ENCODE peak calls at places on chromosomes 2 and 18, in four cellular contexts. One of them, this sample, is unnamed.

GRCh38 chr2:64101141-64101591 is 43.1 kb downstream of the PELI1 start:
- DNase-seq in neural progenitor cell: no peak
- DNase-seq in IMR-90: peak; percentile 63
- DNase-seq in A549: no peak
- DNase-seq in this sample: peak; percentile 61

GRCh38 chr18:61850756-61851155 is 42.1 kb downstream of the RNF152 start:
- DNase-seq in neural progenitor cell: no peak
- DNase-seq in IMR-90: no peak
- DNase-seq in A549: no peak
- DNase-seq in this sample: no peak

GRCh38 chr2:29477186-29477585 is 362.0 kb downstream of the CLIP4 start:
- DNase-seq in neural progenitor cell: no peak
- DNase-seq in IMR-90: no peak
- DNase-seq in A549: no peak
- DNase-seq in this sample: peak; percentile 24

GRCh38 chr18:22822024-22822423 is 111.1 kb upstream of the RBBP8 start:
- DNase-seq in neural progenitor cell: peak; percentile 58
- DNase-seq in IMR-90: peak; percentile 78
- DNase-seq in A549: no peak
- DNase-seq in this sample: peak; percentile 71

GRCh38 chr2:171894612-171894947 is 536 bp upstream of the SLC25A12 start:
- DNase-seq in neural progenitor cell: no peak
- DNase-seq in IMR-90: no peak
- DNase-seq in A549: no peak
- DNase-seq in this sample: no peak

GRCh38 chr2:26144953-26145680 is 27.8 kb upstream of the GAREM2 start:
- DNase-seq in neural progenitor cell: peak; percentile 81
- DNase-seq in IMR-90: peak; percentile 55
- DNase-seq in A549: peak; percentile 77
- DNase-seq in this sample: peak; percentile 49

GRCh38 chr2:212863185-212863588 is 288.2 kb downstream of the IKZF2 start:
- DNase-seq in neural progenitor cell: peak; percentile 71
- DNase-seq in IMR-90: no peak
- DNase-seq in A549: no peak
- DNase-seq in this sample: no peak

GRCh38 chr2:109378682-109379081 is 235.1 kb downstream of the SEPTIN10 start:
- DNase-seq in neural progenitor cell: no peak
- DNase-seq in IMR-90: peak; percentile 30
- DNase-seq in A549: no peak
- DNase-seq in this sample: no peak

GRCh38 chr2:171529914-171530313 is 7.6 kb downstream of the CYBRD1 start:
- DNase-seq in neural progenitor cell: no peak
- DNase-seq in IMR-90: no peak
- DNase-seq in A549: peak; percentile 8
- DNase-seq in this sample: no peak

GRCh38 chr2:118185210-118186109 is 97.2 kb downstream of the INSIG2 start:
- DNase-seq in neural progenitor cell: peak; percentile 77
- DNase-seq in IMR-90: peak; percentile 20
- DNase-seq in A549: peak; percentile 46
- DNase-seq in this sample: peak; percentile 45

GRCh38 chr18:3585656-3586509 is 135.9 kb downstream of the TGIF1 start:
- DNase-seq in neural progenitor cell: peak; percentile 90
- DNase-seq in IMR-90: peak; percentile 78
- DNase-seq in A549: peak; percentile 64
- DNase-seq in this sample: peak; percentile 83

GRCh38 chr2:2256011-2256410 is 75.1 kb downstream of the MYT1L start:
- DNase-seq in neural progenitor cell: no peak
- DNase-seq in IMR-90: no peak
- DNase-seq in A549: no peak
- DNase-seq in this sample: no peak

GRCh38 chr2:46075848-46076247 is 221.4 kb upstream of the EPAS1 start:
- DNase-seq in neural progenitor cell: no peak
- DNase-seq in IMR-90: no peak
- DNase-seq in A549: no peak
- DNase-seq in this sample: no peak

GRCh38 chr2:201260302-201260800 is at the start of gene CASP8:
- DNase-seq in neural progenitor cell: no peak
- DNase-seq in IMR-90: peak; percentile 53
- DNase-seq in A549: no peak
- DNase-seq in this sample: peak; percentile 54

GRCh38 chr2:36433311-36434217 is 78.0 kb downstream of the CRIM1 start:
- DNase-seq in neural progenitor cell: peak; percentile 48
- DNase-seq in IMR-90: peak; percentile 59
- DNase-seq in A549: no peak
- DNase-seq in this sample: peak; percentile 86

GRCh38 chr2:100750143-100750542 is 69.8 kb upstream of the NPAS2 start:
- DNase-seq in neural progenitor cell: no peak
- DNase-seq in IMR-90: no peak
- DNase-seq in A549: no peak
- DNase-seq in this sample: no peak

GRCh38 chr18:63148449-63149199 is 170.9 kb downstream of the BCL2 start:
- DNase-seq in neural progenitor cell: no peak
- DNase-seq in IMR-90: peak; percentile 14
- DNase-seq in A549: no peak
- DNase-seq in this sample: peak; percentile 91

GRCh38 chr2:25805987-25806386 is 72.3 kb downstream of the ASXL2 start:
- DNase-seq in neural progenitor cell: no peak
- DNase-seq in IMR-90: no peak
- DNase-seq in A549: no peak
- DNase-seq in this sample: no peak

GRCh38 chr2:127176371-127177311 is 43.5 kb downstream of the CYP27C1 start:
- DNase-seq in neural progenitor cell: peak; percentile 45
- DNase-seq in IMR-90: peak; percentile 32
- DNase-seq in A549: no peak
- DNase-seq in this sample: peak; percentile 86
- TF ChIP-seq CTCF in neural progenitor cell: no peak
- TF ChIP-seq CTCF in IMR-90: no peak
- TF ChIP-seq CTCF in A549: no peak
- TF ChIP-seq CTCF in this sample: peak; percentile 6

DNA sequence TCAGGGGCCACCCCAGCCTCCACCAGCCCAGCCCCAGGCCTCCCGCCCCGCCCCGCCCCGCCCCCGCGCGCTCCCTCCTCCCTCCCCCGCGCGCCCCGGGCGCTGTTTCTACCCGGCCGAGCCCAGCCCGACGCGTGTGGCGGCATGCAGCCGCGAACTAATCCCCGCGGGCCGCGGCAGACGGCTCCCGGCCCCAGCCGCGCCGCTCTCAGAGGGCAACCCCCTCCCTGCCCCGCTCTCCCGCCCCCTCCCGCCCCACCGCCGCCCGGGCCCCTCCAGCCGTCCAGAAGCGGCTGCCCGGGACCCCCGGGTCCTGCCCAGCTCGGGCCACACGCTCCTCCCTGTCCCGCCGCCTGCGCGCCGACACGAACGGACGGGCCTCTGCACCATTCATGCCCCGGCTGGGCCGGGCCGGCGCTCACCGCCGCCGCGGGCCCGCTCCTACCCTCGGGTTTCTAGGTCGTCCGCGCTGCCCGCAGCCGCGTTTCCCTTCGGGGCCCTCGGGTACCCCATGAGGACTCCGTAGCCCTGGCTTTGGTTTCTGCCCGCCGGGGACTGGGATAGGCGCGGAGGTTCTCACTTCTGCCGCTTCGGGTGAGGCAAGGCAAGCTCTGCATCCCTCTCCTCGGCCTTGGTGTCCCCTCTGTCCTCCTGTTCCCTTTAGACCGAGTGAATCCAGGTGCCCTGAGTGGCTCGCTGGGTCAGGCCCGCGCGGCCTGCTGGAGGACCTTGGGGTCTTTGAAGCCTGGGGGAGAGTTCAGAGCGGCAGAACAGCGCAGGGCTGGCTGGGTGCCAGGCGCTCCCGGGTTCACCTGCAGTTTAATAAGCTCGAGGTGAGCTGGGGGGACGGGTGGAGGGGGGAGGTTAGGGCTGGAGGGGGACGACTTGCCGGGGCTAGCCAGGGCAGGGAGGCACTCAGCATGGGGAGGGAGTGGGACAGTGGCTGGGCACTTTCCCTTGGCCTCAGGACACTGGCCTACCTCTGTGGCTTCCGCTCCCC is 3.1 kb downstream of the WNT10A start:
- DNase-seq in neural progenitor cell: peak; percentile 81
- DNase-seq in IMR-90: no peak
- DNase-seq in A549: no peak
- DNase-seq in this sample: no peak
- H3K4me3 ChIP-seq in neural progenitor cell: peak overlapping the region; percentile 46
- H3K4me3 ChIP-seq in IMR-90: no peak overlapping the region
- H3K4me3 ChIP-seq in A549: no peak overlapping the region
- H3K4me3 ChIP-seq in this sample: no peak overlapping the region

GRCh38 chr18:35999925-36000324 is 27.4 kb downstream of the RMP24 start:
- DNase-seq in neural progenitor cell: no peak
- DNase-seq in IMR-90: no peak
- DNase-seq in A549: no peak
- DNase-seq in this sample: peak; percentile 27

GRCh38 chr18:35993013-35993412 is 20.5 kb downstream of the RMP24 start:
- DNase-seq in neural progenitor cell: no peak
- DNase-seq in IMR-90: no peak
- DNase-seq in A549: no peak
- DNase-seq in this sample: no peak

DNA sequence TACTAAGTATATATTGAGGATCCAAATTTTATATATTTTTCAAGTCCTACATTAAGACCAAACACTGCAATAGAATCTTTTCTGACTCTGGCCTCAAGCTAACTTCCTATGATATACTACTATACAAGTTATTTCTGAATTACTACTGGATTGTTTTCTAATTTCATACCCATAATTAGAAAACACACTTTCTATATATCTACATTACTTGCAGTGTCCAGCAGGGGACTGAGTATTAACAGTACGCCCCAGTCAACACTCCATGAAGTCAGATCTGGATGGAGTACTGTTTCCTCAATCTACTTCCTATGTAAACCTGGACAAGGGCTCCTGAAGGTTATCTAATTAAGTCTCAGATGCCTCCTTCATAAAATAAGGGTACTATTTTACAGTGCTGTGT is 26.5 kb downstream of the RMP24 start:
- DNase-seq in neural progenitor cell: no peak
- DNase-seq in IMR-90: no peak
- DNase-seq in A549: no peak
- DNase-seq in this sample: no peak
- TF ChIP-seq CTCF in neural progenitor cell: peak; percentile 38
- TF ChIP-seq CTCF in IMR-90: peak; percentile 27
- TF ChIP-seq CTCF in A549: no peak
- TF ChIP-seq CTCF in this sample: peak; percentile 30

GRCh38 chr2:128438586-128438985 is 119.9 kb upstream of the HS6ST1 start:
- DNase-seq in neural progenitor cell: no peak
- DNase-seq in IMR-90: no peak
- DNase-seq in A549: no peak
- DNase-seq in this sample: no peak

GRCh38 chr2:128438091-128438490 is 119.4 kb upstream of the HS6ST1 start:
- DNase-seq in neural progenitor cell: no peak
- DNase-seq in IMR-90: no peak
- DNase-seq in A549: no peak
- DNase-seq in this sample: no peak

GRCh38 chr2:128435576-128436497 is 117.2 kb upstream of the HS6ST1 start:
- DNase-seq in neural progenitor cell: no peak
- DNase-seq in IMR-90: no peak
- DNase-seq in A549: no peak
- DNase-seq in this sample: no peak

GRCh38 chr2:128436498-128437180 is 118.0 kb upstream of the HS6ST1 start:
- DNase-seq in neural progenitor cell: no peak
- DNase-seq in IMR-90: no peak
- DNase-seq in A549: no peak
- DNase-seq in this sample: peak; percentile 62

GRCh38 chr2:128437181-128437520 is 118.5 kb upstream of the HS6ST1 start:
- DNase-seq in neural progenitor cell: no peak
- DNase-seq in IMR-90: no peak
- DNase-seq in A549: no peak
- DNase-seq in this sample: no peak
- H3K4me3 ChIP-seq in neural progenitor cell: no peak overlapping the region
- H3K4me3 ChIP-seq in IMR-90: no peak overlapping the region
- H3K4me3 ChIP-seq in A549: no peak overlapping the region
- H3K4me3 ChIP-seq in this sample: no peak overlapping the region

DNA sequence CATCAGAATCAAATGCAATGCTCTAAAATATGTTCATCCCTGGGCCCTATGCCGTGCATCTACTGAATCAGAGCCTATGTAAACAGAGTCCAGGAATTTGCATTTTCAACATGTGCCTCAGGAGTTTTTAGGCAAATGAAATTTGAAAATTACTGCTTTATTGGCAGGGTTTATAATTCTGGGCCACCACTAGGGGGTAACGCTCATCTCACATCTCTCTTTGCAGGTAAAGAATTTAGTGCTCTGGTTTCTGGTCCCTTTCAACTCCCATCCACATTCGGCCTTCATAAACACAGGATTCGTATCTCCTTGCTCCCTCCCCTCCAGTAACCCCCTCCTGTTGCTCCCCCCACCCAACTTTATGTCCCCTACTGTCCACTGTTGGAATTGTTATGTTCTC is 49.3 kb downstream of the LYPD6B start:
- DNase-seq in neural progenitor cell: no peak
- DNase-seq in IMR-90: no peak
- DNase-seq in A549: no peak
- DNase-seq in this sample: no peak
- TF ChIP-seq CTCF in neural progenitor cell: peak; percentile 46
- TF ChIP-seq CTCF in IMR-90: peak; percentile 32
- TF ChIP-seq CTCF in A549: no peak
- TF ChIP-seq CTCF in this sample: peak; percentile 18

GRCh38 chr2:78992451-78992806 is 33.1 kb upstream of the REG3G start:
- DNase-seq in neural progenitor cell: peak; percentile 66
- DNase-seq in IMR-90: no peak
- DNase-seq in A549: peak; percentile 11
- DNase-seq in this sample: no peak

GRCh38 chr2:78993518-78994148 is 31.9 kb upstream of the REG3G start:
- DNase-seq in neural progenitor cell: no peak
- DNase-seq in IMR-90: no peak
- DNase-seq in A549: no peak
- DNase-seq in this sample: no peak

GRCh38 chr2:78994789-78995188 is 30.7 kb upstream of the REG3G start:
- DNase-seq in neural progenitor cell: no peak
- DNase-seq in IMR-90: no peak
- DNase-seq in A549: no peak
- DNase-seq in this sample: no peak

GRCh38 chr2:78992807-78993517 is 32.5 kb upstream of the REG3G start:
- DNase-seq in neural progenitor cell: peak; percentile 59
- DNase-seq in IMR-90: no peak
- DNase-seq in A549: no peak
- DNase-seq in this sample: no peak
- H3K4me3 ChIP-seq in neural progenitor cell: peak overlapping the region; percentile 57
- H3K4me3 ChIP-seq in IMR-90: no peak overlapping the region
- H3K4me3 ChIP-seq in A549: no peak overlapping the region
- H3K4me3 ChIP-seq in this sample: no peak overlapping the region